ENCODE peak calls at places on chromosomes 13 and 19, in eight cellular contexts. I is GM23338, T is spleen, O is upper lobe of left lung, R is esophagus muscularis mucosa, B is breast epithelium, Q is endothelial cell of umbilical vein, V is suprapubic skin. A is an unnamed sample. For H3K4me1, the result is how much of the 10 kb centered on the place peaks cover.

GRCh38 chr13:20197361-20197834 is 4.7 kb upstream of the GJB2 start:
- DNase-seq in I (peak), T (no peak), O (no peak), R (no peak), B (no peak), Q (peak), V (no peak), A (no peak)

GRCh38 chr19:51440846-51441409 is 17.3 kb downstream of the SIGLEC8 start:
- DNase-seq in I (no peak), T (peak), O (peak), R (no peak), B (no peak), Q (no peak), V (no peak), A (no peak)

GRCh38 chr13:111323549-111323948 is 3.1 kb downstream of the TEX29 start:
- DNase-seq in I (no peak), T (peak), O (no peak), R (no peak), B (no peak), Q (no peak), V (peak), A (peak)

GRCh38 chr13:30332516-30333165 is 25.3 kb upstream of the KATNAL1 start:
- DNase-seq in I (no peak), T (no peak), O (no peak), R (no peak), B (no peak), Q (no peak), V (no peak), A (no peak)

GRCh38 chr13:113291997-113292862 is 4.8 kb upstream of the LAMP1 start:
- DNase-seq in I (peak), T (no peak), O (peak), R (no peak), B (no peak), Q (peak), V (no peak), A (no peak)

GRCh38 chr19:6580313-6580712 is 10.6 kb downstream of the CD70 start:
- DNase-seq in I (no peak), T (no peak), O (peak), R (no peak), B (no peak), Q (peak), V (no peak), A (no peak)

GRCh38 chr13:48818495-48818961 is 157.2 kb upstream of the FNDC3A start:
- DNase-seq in I (peak), T (no peak), O (no peak), R (no peak), B (no peak), Q (peak), V (peak), A (no peak)

GRCh38 chr19:14497347-14497921 is 1.5 kb upstream of the GIPC1 start:
- DNase-seq in I (peak), T (peak), O (peak), R (no peak), B (no peak), Q (peak), V (no peak), A (peak)

GRCh38 chr19:17097593-17098126 is 22.1 kb downstream of the MYO9B start:
- DNase-seq in I (no peak), T (no peak), O (peak), R (no peak), B (no peak), Q (peak), V (no peak), A (no peak)

GRCh38 chr13:98938801-98939200 is 39.1 kb downstream of the DOCK9 start:
- DNase-seq in I (peak), T (peak), O (no peak), R (no peak), B (no peak), Q (no peak), V (no peak), A (no peak)

GRCh38 chr13:79382545-79383275 is 23.3 kb downstream of the RBM26 start:
- DNase-seq in I (peak), T (no peak), O (no peak), R (no peak), B (no peak), Q (peak), V (no peak), A (no peak)

GRCh38 chr13:77310161-77310560 is 16.7 kb downstream of the MYCBP2 start:
- DNase-seq in I (no peak), T (no peak), O (no peak), R (no peak), B (no peak), Q (peak), V (no peak), A (no peak)

GRCh38 chr19:18140473-18140872 is 12.5 kb upstream of the PIK3R2 start:
- DNase-seq in I (no peak), T (no peak), O (no peak), R (no peak), B (no peak), Q (no peak), V (no peak), A (no peak)

GRCh38 chr13:102742506-102742905 is 31.1 kb downstream of the TEX30 start:
- DNase-seq in I (no peak), T (no peak), O (no peak), R (no peak), B (no peak), Q (no peak), V (no peak), A (no peak)

GRCh38 chr13:83350569-83350968 is 531.7 kb downstream of the SLITRK1 start:
- DNase-seq in I (no peak), T (no peak), O (no peak), R (no peak), B (no peak), Q (no peak), V (no peak), A (no peak)

GRCh38 chr13:27022571-27023311 is 148.9 kb downstream of the USP12 start:
- DNase-seq in I (no peak), T (no peak), O (peak), R (no peak), B (peak), Q (no peak), V (peak), A (peak)

GRCh38 chr13:51453959-51454703 is 1.3 kb upstream of the INTS6 start:
- DNase-seq in I (peak), T (peak), O (no peak), R (no peak), B (no peak), Q (peak), V (no peak), A (no peak)

GRCh38 chr13:98888222-98888889 is 89.5 kb downstream of the DOCK9 start:
- DNase-seq in I (peak), T (no peak), O (no peak), R (no peak), B (no peak), Q (no peak), V (no peak), A (no peak)

GRCh38 chr13:109157275-109157674 is 527.9 kb downstream of the MYO16 start:
- DNase-seq in I (peak), T (no peak), O (no peak), R (no peak), B (no peak), Q (no peak), V (no peak), A (no peak)

GRCh38 chr13:98173431-98173921 is 3.6 kb downstream of the RNF113B start:
- DNase-seq in I (peak), T (no peak), O (no peak), R (no peak), B (no peak), Q (peak), V (no peak), A (no peak)

GRCh38 chr13:27913116-27913515 is 6.7 kb upstream of the PDX1 start:
- DNase-seq in I (no peak), T (no peak), O (no peak), R (no peak), B (no peak), Q (no peak), V (no peak), A (no peak)

GRCh38 chr19:38194061-38194701 is 29.8 kb downstream of the DPF1 start:
- DNase-seq in I (no peak), T (no peak), O (no peak), R (no peak), B (no peak), Q (no peak), V (no peak), A (no peak)

GRCh38 chr19:2840794-2841790 is at the start of gene ZNF555:
- DNase-seq in I (peak), T (peak), O (peak), R (peak), B (peak), Q (peak), V (peak), A (peak)

GRCh38 chr13:112670118-112670517 is 19.7 kb upstream of the ATP11A start:
- DNase-seq in I (peak), T (no peak), O (no peak), R (no peak), B (no peak), Q (no peak), V (no peak), A (peak)

GRCh38 chr13:78603240-78603947 is at the start of gene POU4F1:
- DNase-seq in I (peak), T (peak), O (peak), R (no peak), B (no peak), Q (peak), V (no peak), A (no peak)

GRCh38 chr13:83151308-83151660 is 731.0 kb downstream of the SLITRK1 start:
- DNase-seq in I (no peak), T (no peak), O (no peak), R (no peak), B (no peak), Q (no peak), V (no peak), A (no peak)

GRCh38 chr13:40666905-40667621 is 622 bp upstream of the FOXO1 start:
- DNase-seq in I (peak), T (peak), O (peak), R (peak), B (no peak), Q (no peak), V (peak), A (peak)

GRCh38 chr13:95176611-95177259 is 124.5 kb downstream of the ABCC4 start:
- DNase-seq in I (no peak), T (no peak), O (no peak), R (no peak), B (no peak), Q (peak), V (no peak), A (no peak)

GRCh38 chr19:7874080-7874856 is at the start of gene PRR36:
- DNase-seq in I (peak), T (no peak), O (peak), R (no peak), B (peak), Q (peak), V (no peak), A (peak)

GRCh38 chr13:91142572-91142971 is 204.9 kb upstream of the MIR17HG start:
- DNase-seq in I (no peak), T (no peak), O (no peak), R (no peak), B (no peak), Q (no peak), V (no peak), A (no peak)

GRCh38 chr13:76383671-76384461 is 502.3 kb downstream of the KCTD12 start:
- DNase-seq in I (no peak), T (no peak), O (peak), R (no peak), B (no peak), Q (peak), V (no peak), A (no peak)

GRCh38 chr19:4362038-4362828 is 18.9 kb downstream of the MPND start:
- DNase-seq in I (no peak), T (peak), O (no peak), R (no peak), B (no peak), Q (no peak), V (no peak), A (no peak)
- H3K27ac ChIP-seq in I (peak), T (no peak), O (no peak), R (no peak), B (no peak), Q (no peak), V (no peak), A (no peak)

DNA sequence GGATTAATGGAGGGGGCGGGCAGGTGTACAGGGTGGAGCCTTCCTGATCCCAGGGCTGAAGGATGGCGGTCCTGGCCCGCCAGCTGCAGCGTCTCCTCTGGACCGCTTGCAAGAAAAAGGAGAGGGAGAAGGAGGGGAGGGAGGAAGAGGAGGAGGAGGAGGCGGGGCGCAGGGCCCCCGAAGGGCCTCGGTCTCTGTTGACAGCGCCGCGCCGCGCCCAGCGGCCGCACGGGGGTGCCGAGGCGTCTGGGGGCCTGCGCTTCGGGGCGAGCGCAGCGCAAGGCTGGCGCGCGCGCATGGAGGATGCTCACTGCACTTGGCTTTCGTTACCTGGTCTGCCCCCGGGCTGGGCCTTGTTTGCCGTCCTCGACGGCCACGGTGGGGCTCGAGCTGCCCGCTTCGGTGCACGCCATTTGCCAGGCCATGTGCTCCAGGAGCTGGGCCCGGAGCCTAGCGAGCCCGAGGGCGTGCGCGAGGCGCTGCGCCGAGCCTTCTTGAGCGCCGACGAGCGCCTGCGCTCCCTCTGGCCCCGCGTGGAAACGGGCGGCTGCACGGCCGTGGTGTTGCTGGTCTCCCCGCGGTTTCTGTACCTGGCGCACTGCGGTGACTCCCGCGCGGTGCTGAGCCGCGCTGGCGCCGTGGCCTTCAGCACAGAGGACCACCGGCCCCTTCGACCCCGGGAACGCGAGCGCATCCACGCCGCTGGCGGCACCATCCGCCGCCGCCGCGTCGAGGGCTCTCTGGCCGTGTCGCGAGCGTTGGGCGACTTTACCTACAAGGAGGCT is at the start of gene PPM1N:
- DNase-seq in I (peak), T (peak), O (no peak), R (no peak), B (no peak), Q (no peak), V (no peak), A (no peak)
- TF ChIP-seq POLR2AphosphoS5 in I (peak), T (peak), O (no peak), R (no peak), B (no peak), Q (peak), V (no peak), A (no peak)

DNA sequence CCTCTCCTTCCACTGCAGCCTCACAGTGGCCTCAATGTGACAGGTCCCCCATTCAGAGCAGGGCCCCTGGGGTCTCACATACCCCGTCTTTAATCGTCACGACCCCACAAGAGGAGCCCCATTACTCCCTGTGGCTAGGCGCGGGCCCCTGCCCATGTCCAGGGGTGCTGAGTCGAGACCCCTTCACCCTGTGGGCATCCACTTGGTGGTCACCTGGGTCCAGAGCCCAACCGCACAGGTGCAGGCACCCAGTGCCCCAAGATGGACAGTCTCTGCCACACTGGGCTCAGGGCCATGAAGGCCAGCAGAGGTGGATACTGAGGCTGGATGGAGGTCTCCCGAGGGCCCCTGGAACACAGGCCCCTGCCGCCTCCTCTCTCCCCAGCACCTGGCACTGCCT is 3.0 kb downstream of the TMEM259 start:
- DNase-seq in I (no peak), T (peak), O (no peak), R (no peak), B (no peak), Q (no peak), V (no peak), A (no peak)
- H3K4me1 ChIP-seq in I (under half), T (half or more), O (half or more), R (half or more), B (under half), Q (under half), V (half or more), A (half or more)

GRCh38 chr13:53513199-53513598 is 484.6 kb downstream of the OLFM4 start:
- DNase-seq in I (peak), T (no peak), O (no peak), R (no peak), B (no peak), Q (no peak), V (no peak), A (no peak)
- H3K27ac ChIP-seq in I (no peak), T (no peak), O (no peak), R (no peak), B (no peak), Q (no peak), V (no peak), A (no peak)

DNA sequence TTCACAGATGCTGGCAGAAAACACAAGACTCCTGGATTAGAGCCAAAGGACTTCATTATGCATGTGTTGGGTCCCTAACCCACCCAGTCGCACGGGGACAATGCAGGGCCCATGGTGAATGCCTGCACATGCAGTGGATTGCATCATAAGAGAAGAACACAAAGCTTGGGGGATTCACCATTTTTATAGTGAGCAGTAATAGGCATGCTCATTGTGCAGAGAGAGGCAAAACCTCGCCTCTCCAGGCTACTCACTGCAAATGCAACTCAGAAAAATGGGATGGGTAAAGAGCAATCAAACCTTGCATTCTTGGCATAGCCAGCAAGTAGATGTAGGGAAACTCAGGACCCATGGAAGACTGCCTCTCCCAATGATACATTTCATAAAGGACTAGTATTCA is 115.8 kb downstream of the DIAPH3 start:
- DNase-seq in I (peak), T (no peak), O (no peak), R (no peak), B (no peak), Q (no peak), V (no peak), A (no peak)
- TF ChIP-seq POLR2AphosphoS5 in I (no peak), T (no peak), O (no peak), R (no peak), B (no peak), Q (no peak), V (no peak), A (no peak)

DNA sequence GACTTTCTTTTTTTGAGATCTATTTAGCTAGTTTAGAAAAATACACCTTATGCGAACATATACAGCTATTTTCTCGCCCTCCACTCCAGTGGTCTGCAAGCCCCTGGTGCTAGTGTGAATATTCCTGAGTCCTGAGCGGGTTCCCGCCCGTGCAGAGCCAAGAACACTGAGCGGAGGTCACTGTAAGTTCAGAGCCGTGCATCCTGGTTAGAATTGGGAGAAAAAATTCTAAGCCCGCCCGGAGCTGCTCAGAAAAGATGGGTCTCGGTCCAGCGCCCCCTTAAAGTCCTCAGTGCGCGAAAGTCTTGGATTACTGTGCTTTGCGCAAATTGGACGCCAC is 117.7 kb downstream of the KCNRG start:
- DNase-seq in I (peak), T (no peak), O (no peak), R (no peak), B (no peak), Q (no peak), V (no peak), A (no peak)
- H3K4me1 ChIP-seq in I (under half), T (under half), O (under half), R (under half), B (under half), Q (under half), V (under half), A (under half)

DNA sequence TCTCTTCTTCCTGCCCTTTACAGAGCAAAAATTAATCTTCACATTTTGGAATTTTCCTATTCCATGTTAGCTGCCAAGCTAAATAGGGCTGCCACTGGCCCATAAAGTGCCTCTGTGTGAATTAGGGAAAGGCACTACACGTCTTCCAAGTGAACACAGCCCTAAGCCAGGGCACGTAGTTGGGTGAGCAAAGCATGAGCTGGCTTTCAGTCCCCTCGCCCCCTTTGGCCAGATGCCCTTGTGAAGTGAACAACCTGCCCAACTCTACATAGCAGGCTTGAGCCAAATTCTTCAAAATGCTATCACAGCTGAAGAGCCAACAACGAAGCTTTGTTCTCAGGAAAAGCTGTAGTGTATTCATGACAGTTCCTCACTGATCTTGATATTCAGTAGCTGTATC is 213.1 kb downstream of the OXGR1 start:
- DNase-seq in I (no peak), T (no peak), O (no peak), R (no peak), B (no peak), Q (no peak), V (no peak), A (no peak)
- H3K27ac ChIP-seq in I (no peak), T (no peak), O (no peak), R (no peak), B (no peak), Q (no peak), V (no peak), A (no peak)

A was measured in stomach.